ENCODE peak calls at places on chromosome 6, in five cellular contexts. Q, W, N, B and V are unnamed samples.

GRCh38 chr6:50724381-50725124 is 11.2 kb downstream of the TFAP2D start:
- DNase-seq in W (no peak), Q (no peak), B (no peak), N (no peak), V (no peak)

GRCh38 chr6:154615483-154616025 is 105.1 kb upstream of the CNKSR3 start:
- DNase-seq in N (peak), Q (peak), B (peak), W (peak), V (peak)

GRCh38 chr6:30790734-30791383 is 46.5 kb upstream of the IER3 start:
- DNase-seq in B (no peak), Q (no peak), W (no peak), N (no peak), V (no peak)

GRCh38 chr6:40806479-40806878 is 219.3 kb upstream of the LRFN2 start:
- DNase-seq in N (no peak), Q (no peak), B (no peak), W (no peak), V (peak)

GRCh38 chr6:52389626-52390360 is 27.8 kb downstream of the PAQR8 start:
- DNase-seq in B (peak), W (peak), Q (no peak), N (no peak), V (no peak)

GRCh38 chr6:16723833-16724232 is 37.4 kb downstream of the ATXN1 start:
- DNase-seq in N (no peak), Q (no peak), W (no peak), B (peak), V (peak)

GRCh38 chr6:111838749-111839484 is 34.3 kb downstream of the FYN start:
- DNase-seq in W (no peak), B (no peak), N (no peak), Q (no peak), V (no peak)

GRCh38 chr6:7137335-7138106 is 29.8 kb downstream of the RREB1 start:
- DNase-seq in B (peak), N (peak), Q (no peak), W (peak), V (peak)

GRCh38 chr6:73451166-73452106 is 661 bp downstream of the CGAS start:
- DNase-seq in W (peak), N (peak), B (peak), Q (no peak), V (no peak)

GRCh38 chr6:107064579-107065065 is 36.6 kb downstream of the MTRES1 start:
- DNase-seq in N (peak), B (peak), Q (no peak), W (peak), V (peak)

GRCh38 chr6:32086661-32087573 is 22.2 kb downstream of the TNXB start:
- DNase-seq in Q (no peak), B (peak), W (no peak), N (no peak), V (peak)

GRCh38 chr6:29479560-29479959 is 8.2 kb downstream of the MAS1L start:
- DNase-seq in N (no peak), Q (no peak), B (no peak), W (no peak), V (no peak)

GRCh38 chr6:83592770-83593394 is 80.5 kb downstream of the PRSS35 start:
- DNase-seq in Q (no peak), W (no peak), N (no peak), B (peak), V (peak)

GRCh38 chr6:56292505-56293181 is 45.3 kb upstream of the COL21A1 start:
- DNase-seq in Q (no peak), B (peak), N (no peak), W (peak), V (peak)

GRCh38 chr6:16244869-16245451 is 6.6 kb downstream of the GMPR start:
- DNase-seq in B (peak), N (no peak), W (no peak), Q (no peak), V (no peak)

GRCh38 chr6:116887884-116888283 is 10.8 kb downstream of the RFX6 start:
- DNase-seq in N (no peak), B (no peak), W (no peak), Q (no peak), V (no peak)

GRCh38 chr6:28407401-28407800 is 7.9 kb upstream of the ZSCAN12 start:
- DNase-seq in W (no peak), B (no peak), N (no peak), Q (no peak), V (no peak)

GRCh38 chr6:130907687-130908086 is 80.5 kb downstream of the SMLR1 start:
- DNase-seq in N (no peak), B (no peak), Q (no peak), W (peak), V (no peak)

GRCh38 chr6:157579467-157580031 is 198.6 kb downstream of the ZDHHC14 start:
- DNase-seq in B (no peak), N (no peak), Q (no peak), W (no peak), V (no peak)

GRCh38 chr6:27839303-27840081 is 72.7 kb downstream of the OR2B2 start:
- DNase-seq in Q (no peak), N (peak), W (peak), B (peak), V (peak)

DNA sequence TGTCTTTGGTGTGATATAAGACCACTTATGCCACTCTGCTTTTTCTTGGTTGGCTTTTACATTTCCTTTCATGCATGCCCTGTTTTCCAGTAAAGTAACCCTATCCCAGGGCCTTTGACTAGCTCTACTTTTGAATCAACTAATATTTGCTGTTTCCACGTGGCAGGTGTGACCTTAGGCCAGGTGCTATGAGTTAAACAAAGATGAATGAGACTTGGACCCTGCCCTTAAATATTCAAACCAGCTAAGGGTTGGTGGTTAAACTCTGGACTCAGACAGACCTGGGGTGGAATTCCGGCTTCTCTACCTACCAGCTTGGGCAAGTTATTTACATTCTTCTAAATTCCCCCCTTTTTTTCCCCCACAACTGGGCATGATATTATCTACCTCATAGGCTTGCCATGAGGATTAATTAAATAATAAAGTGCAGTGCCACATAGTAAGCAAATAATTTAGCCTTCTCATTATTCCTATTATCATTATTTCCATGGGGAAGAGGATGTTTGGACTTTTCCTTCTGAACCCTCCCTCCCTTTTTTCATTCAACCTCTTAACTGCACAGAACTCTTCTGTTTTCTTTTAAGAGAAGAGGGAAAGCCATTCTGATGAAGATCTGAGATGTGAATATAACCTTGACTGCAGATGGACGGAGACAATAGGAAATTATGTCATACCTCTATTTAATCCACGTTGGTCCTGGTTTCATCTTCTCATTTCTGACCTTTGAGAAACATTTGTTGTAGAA is 143.6 kb upstream of the TNFAIP3 start:
- DNase-seq in W (no peak), B (no peak), N (no peak), Q (no peak), V (no peak)
- TF ChIP-seq POLR2A in W (no peak), B (no peak), N (no peak), Q (no peak), V (no peak)

DNA sequence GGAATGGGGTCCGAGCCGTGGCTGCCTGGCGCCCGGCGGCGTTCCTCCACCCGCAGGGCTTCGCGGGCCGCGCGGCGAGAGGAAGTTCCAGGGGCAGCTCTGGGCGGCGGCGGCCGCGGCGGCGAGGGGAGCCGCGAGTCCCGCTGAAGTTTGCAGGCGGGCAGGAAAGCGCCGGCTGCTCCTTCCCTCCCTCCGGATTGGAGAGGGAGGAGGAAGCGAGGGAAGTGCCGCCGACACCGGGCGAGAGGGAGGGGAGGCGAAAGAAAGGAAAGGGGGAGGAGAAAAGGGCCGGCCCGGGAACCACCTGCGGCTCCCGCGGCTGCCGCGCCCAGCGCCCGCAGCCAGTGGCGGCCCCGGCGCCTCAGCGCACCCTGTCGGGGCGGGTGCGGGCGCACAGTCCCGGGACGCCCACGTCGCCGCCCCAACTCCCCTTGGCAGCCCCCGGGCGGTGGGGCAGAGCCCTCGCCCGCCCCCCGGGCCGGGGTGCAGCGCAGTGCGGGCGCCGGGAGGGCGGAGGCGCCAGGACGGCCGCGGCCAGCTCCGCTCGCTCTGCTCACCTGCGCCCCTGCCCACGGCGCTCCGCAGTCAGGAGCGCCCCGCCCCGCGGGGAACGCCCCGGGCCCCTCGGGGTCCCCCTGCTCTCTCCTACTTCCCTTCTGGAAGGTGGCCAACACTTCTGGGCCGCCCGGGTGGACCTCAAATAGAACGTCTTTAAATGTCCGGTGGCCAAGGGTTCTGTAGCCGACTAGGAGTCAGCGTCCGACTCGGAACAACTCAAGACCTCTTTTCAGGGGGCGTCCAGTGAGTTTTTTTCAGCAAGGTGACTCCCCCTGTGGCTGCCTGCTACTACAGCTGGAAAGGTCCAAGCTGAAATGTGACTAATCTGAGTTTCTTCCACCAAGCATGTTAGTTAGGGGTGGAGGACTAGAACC is 80.3 kb upstream of the CCDC28A start:
- DNase-seq in B (peak), N (peak), W (peak), Q (peak), V (peak)
- TF ChIP-seq POLR2A in B (no peak), N (no peak), W (peak), Q (no peak), V (peak)

GRCh38 chr6:137224890-137225198 is 5.7 kb upstream of the IFNGR1 start:
- DNase-seq in W (no peak), Q (no peak), N (no peak), B (no peak), V (no peak)
- TF ChIP-seq POLR2A in W (no peak), Q (no peak), N (no peak), B (no peak), V (no peak)

DNA sequence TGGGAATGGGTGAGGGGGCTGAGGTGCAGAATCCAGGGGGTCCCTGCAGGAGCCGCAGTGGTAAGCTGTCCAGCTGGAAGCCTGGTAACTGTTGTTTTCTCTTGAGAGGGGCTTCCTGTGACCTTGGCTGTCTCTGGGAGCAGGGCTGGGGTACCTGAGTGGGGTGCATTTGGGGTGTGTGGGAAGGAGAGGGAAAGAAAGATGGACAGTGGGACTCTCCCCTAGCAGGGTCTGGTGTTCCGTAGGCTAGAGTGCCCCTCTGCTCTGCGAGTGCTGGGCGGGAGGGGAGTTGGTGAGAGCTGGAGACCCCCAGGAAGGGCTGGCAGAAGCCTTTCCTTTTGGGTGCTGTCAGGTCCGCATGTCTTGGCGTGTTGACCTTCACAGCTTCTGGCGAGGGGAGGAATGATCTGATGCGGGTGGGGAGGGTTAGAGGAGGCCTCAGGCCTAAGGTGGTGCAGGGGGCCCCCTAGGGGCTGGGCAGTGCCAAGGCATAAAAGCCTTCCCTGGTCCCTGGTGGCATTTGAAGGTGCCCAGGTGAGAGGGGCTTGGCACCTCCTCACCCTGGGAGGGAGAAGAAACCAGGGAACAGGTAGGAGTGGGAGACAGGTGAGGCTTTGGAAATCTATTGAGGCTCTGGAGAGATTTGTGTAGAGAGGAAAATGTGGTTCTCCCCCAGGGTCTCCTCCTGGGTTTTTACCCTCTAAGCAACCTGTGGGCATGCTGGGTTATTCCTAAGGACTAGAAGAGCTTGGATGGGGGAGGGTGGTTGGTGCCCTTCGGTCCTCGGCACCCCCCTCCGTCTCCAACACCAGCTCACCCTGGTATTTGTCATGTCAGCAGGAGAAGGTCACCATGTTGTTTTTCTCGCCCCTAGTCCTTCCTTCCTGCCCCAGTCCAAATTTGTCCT is 3.3 kb downstream of the VEGFA start:
- DNase-seq in B (peak), Q (no peak), N (peak), W (peak), V (peak)
- TF ChIP-seq POLR2A in B (peak), Q (no peak), N (no peak), W (peak), V (no peak)

GRCh38 chr6:144898741-144899140 is 613.6 kb downstream of the UTRN start:
- DNase-seq in N (no peak), B (no peak), W (no peak), Q (no peak), V (no peak)

GRCh38 chr6:144899161-144899560 is 614.0 kb downstream of the UTRN start:
- DNase-seq in B (peak), W (no peak), Q (no peak), N (no peak), V (no peak)

GRCh38 chr6:144897441-144897921 is 612.3 kb downstream of the UTRN start:
- DNase-seq in Q (no peak), B (peak), N (no peak), W (no peak), V (peak)

GRCh38 chr6:144898052-144898689 is 613.0 kb downstream of the UTRN start:
- DNase-seq in W (no peak), Q (no peak), B (peak), N (no peak), V (no peak)

DNA sequence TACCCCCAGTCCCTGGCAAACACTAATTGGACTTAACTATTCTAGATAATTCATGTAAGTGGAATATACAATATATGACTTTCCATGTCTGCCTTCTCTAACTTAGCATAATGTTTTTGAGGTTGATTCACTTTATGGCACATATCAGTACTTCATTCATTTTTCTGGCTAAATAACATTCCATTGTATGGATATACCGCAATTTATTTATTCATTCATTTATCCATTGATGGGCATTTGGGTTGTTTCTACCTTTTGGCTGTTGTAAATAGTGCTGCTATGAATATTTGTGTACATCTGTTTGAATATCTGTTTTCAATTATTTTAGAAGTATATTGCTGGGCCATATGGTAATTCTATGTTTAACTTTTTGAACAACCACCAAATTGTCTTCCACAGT is 616.3 kb downstream of the UTRN start:
- DNase-seq in N (no peak), W (no peak), Q (no peak), B (no peak), V (no peak)
- TF ChIP-seq POLR2A in N (no peak), W (no peak), Q (no peak), B (no peak), V (no peak)

DNA sequence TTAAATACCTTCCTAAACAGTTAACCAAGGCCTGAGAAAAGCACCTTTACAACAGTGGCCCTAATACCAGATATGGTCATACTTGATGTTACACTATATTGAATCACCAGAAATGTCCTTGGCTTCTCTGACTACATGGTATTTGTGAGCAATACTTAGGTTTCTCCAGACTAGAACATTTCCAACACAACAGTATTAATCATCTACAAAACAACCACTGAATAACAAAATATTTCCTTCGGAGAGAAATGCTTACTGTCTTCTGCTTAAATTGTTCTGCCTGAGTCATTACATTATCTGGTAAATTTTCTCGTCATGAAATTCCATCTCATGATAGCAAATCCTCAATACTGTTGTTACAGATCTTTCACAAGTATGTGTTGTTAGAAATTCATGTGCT is 252.9 kb upstream of the RUNX2 start:
- DNase-seq in N (no peak), W (no peak), Q (no peak), B (peak), V (peak)
- TF ChIP-seq POLR2A in N (no peak), W (no peak), Q (no peak), B (no peak), V (no peak)

DNA sequence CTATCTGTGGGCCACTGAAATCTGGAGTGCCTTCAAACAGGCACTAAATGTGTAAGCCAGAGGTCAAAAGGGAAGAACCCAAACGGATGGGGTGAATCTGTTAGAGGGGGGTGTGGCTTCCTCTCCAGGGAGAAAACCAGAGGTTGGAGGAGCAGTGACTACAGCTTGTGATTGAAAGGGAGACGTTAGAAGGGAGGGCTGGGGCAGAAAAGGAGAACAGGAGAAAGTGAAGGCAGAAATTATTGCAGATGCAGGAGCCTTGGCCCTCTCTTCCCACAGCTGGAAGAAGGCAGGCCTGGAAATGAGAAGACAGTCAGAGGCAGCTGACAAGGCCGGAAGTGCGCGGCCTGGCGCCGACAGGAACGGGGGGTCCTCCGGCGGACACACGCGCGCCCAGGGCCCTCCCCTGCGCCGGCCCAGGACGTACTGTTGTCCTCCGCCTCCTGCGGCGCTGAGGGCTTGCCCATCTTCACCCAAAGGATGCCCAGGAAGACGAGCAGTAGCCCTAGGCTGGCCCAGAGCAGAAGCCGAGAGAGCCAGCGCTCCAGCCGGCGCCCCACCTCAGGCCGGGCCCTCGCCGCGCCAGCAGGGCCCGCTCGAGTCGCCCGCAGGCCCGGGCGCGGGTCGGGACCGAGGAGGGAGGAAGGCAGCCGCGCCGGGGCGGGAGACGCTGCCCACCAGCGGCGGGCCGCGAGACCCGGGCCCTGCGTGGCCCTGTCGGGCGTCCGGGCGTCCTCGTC is 806 bp downstream of the LEMD2 start:
- DNase-seq in B (peak), Q (no peak), W (peak), N (peak), V (peak)
- TF ChIP-seq POLR2A in B (peak), Q (no peak), W (peak), N (peak), V (peak)